ENCODE peak calls at places on chromosomes 6 and 20, in six cellular contexts. G, B, X, U, C and J are unnamed samples.

GRCh38 chr20:54223285-54223684 is 15.4 kb downstream of the PFDN4 start:
- DNase-seq in G (no peak), B (no peak), X (no peak), U (no peak), C (no peak), J (no peak)

GRCh38 chr20:59508729-59509128 is 95.6 kb upstream of the PHACTR3 start:
- DNase-seq in G (no peak), B (no peak), X (no peak), U (no peak), C (no peak), J (no peak)

GRCh38 chr20:38221041-38221589 is 39.4 kb downstream of the KIAA1755 start:
- DNase-seq in G (peak; percentile 84), B (peak; percentile 90), X (peak; percentile 99), U (peak; percentile 59), C (peak; percentile 25), J (peak; percentile 73)

GRCh38 chr6:51466427-51466826 is 621.0 kb downstream of the PKHD1 start:
- DNase-seq in G (no peak), B (peak; percentile 59), X (no peak), U (no peak), C (no peak), J (no peak)

GRCh38 chr6:14665827-14666724 is 548.5 kb downstream of the CD83 start:
- DNase-seq in G (no peak), B (no peak), X (no peak), U (peak; percentile 97), C (no peak), J (no peak)

GRCh38 chr6:4719491-4719890 is 56.7 kb upstream of the CDYL start:
- DNase-seq in G (no peak), B (no peak), X (no peak), U (no peak), C (no peak), J (no peak)

GRCh38 chr6:45923831-45924391 is 91.7 kb downstream of the CLIC5 start:
- DNase-seq in G (no peak), B (no peak), X (no peak), U (peak; percentile 74), C (peak; percentile 24), J (no peak)

GRCh38 chr6:144777249-144777648 is 492.1 kb downstream of the UTRN start:
- DNase-seq in G (no peak), B (no peak), X (no peak), U (no peak), C (no peak), J (no peak)

GRCh38 chr6:29424575-29424974 is 9.8 kb downstream of the OR12D1 start:
- DNase-seq in G (no peak), B (no peak), X (no peak), U (no peak), C (no peak), J (no peak)

GRCh38 chr6:37303891-37304503 is 46.1 kb upstream of the TMEM217 start:
- DNase-seq in G (no peak), B (peak; percentile 20), X (no peak), U (peak; percentile 60), C (peak; percentile 82), J (no peak)
- H3K4me1 ChIP-seq in G (no peaks in the 10 kb centered on the region), B (no peaks in the 10 kb centered on the region), X (no peaks in the 10 kb centered on the region), U (no peaks in the 10 kb centered on the region), C (peaks cover 38% of the 10 kb centered on the region), J (no peaks in the 10 kb centered on the region)

GRCh38 chr20:36825374-36826104 is 50.4 kb upstream of the TLDC2 start:
- DNase-seq in G (no peak), B (peak; percentile 34), X (no peak), U (no peak), C (no peak), J (no peak)

GRCh38 chr20:36823126-36823525 is 49.6 kb upstream of the DSN1 start:
- DNase-seq in G (no peak), B (no peak), X (no peak), U (peak; percentile 28), C (no peak), J (no peak)

GRCh38 chr20:36824142-36824940 is 50.8 kb upstream of the DSN1 start:
- DNase-seq in G (no peak), B (no peak), X (no peak), U (no peak), C (no peak), J (no peak)

GRCh38 chr20:36827541-36828279 is 48.2 kb upstream of the TLDC2 start:
- DNase-seq in G (peak; percentile 73), B (no peak), X (no peak), U (no peak), C (peak; percentile 85), J (no peak)

GRCh38 chr20:36826556-36827244 is 49.2 kb upstream of the TLDC2 start:
- DNase-seq in G (no peak), B (no peak), X (no peak), U (no peak), C (no peak), J (no peak)
- H3K4me1 ChIP-seq in G (peaks cover 7% of the 10 kb centered on the region), B (peaks cover 9% of the 10 kb centered on the region), X (no peaks in the 10 kb centered on the region), U (peaks cover 16% of the 10 kb centered on the region), C (peaks cover 14% of the 10 kb centered on the region), J (no peaks in the 10 kb centered on the region)

GRCh38 chr20:49599746-49600113 is 31.8 kb upstream of the PTGIS start:
- DNase-seq in G (no peak), B (no peak), X (no peak), U (no peak), C (no peak), J (no peak)
- H3K4me1 ChIP-seq in G (no peaks in the 10 kb centered on the region), B (no peaks in the 10 kb centered on the region), X (no peaks in the 10 kb centered on the region), U (peaks cover 5% of the 10 kb centered on the region), C (peaks cover 8% of the 10 kb centered on the region), J (no peaks in the 10 kb centered on the region)

DNA sequence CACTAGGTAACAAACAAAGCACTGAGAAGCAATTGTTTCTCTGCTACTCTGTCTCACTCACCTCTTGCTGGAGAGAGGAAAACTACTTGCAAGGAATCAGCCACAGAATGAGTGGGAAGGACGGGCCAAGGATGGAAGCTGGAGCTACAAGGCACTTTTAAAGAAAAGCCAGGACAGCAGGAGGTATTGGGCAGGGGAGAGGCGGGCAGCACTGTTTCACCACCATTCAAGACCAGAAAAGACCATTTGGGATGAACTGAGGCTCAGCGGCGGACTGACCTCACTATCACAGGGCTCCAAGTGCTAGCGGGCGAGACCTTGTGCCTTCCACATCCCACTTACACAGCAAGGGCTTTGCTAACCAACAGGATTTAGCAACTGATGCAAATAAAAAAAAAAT is 137.4 kb downstream of the IPCEF1 start:
- DNase-seq in G (no peak), B (peak; percentile 30), X (no peak), U (no peak), C (no peak), J (no peak)
- H3K4me1 ChIP-seq in G (no peaks in the 10 kb centered on the region), B (peaks cover 23% of the 10 kb centered on the region), X (peaks cover 4% of the 10 kb centered on the region), U (no peaks in the 10 kb centered on the region), C (no peaks in the 10 kb centered on the region), J (no peaks in the 10 kb centered on the region)

GRCh38 chr20:23289724-23290395 is 60.7 kb upstream of the NXT1 start:
- DNase-seq in G (no peak), B (no peak), X (no peak), U (no peak), C (no peak), J (no peak)
- H3K4me1 ChIP-seq in G (peaks cover 6% of the 10 kb centered on the region), B (peaks cover 9% of the 10 kb centered on the region), X (no peaks in the 10 kb centered on the region), U (no peaks in the 10 kb centered on the region), C (no peaks in the 10 kb centered on the region), J (no peaks in the 10 kb centered on the region)

DNA sequence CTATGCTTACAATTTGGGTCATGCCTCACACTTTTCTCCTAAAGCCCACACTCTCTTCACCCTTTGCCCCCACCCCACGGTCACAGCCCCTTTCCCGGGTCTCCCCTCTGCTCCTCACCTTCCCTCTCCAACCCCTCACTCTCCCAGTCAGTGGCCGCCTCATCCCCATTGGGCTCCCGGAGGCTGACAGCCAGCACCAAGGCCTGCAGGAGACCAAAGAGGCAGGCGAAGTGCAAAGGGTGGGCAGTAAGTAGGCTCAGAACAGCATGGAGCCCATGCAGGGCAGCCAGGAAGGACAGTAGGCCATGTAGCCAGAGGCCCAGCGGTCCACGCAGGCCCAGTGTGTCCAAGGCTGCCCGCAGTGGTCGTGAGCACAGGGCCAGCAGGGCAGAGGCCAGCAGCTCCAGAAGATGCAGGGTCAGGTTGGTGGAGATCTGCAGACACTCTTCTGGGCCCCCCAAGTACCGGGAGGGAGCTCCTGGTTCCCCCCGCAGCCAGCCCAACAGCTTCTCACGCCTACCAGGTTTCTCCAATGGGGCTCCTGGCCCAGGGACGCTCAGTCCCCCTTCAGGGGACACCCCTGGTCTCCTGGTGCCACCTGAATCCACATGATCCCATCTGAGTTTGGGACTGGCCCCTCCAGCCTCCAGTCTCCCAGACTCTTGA is 1.5 kb downstream of the C6orf47 start:
- DNase-seq in G (no peak), B (no peak), X (no peak), U (no peak), C (no peak), J (no peak)
- H3K4me1 ChIP-seq in G (peaks cover 24% of the 10 kb centered on the region), B (peaks cover 27% of the 10 kb centered on the region), X (no peaks in the 10 kb centered on the region), U (peaks cover 22% of the 10 kb centered on the region), C (peaks cover 35% of the 10 kb centered on the region), J (peaks cover 49% of the 10 kb centered on the region)

GRCh38 chr6:135936606-135937005 is 85.1 kb downstream of the PDE7B start:
- DNase-seq in G (no peak), B (no peak), X (no peak), U (peak; percentile 97), C (no peak), J (no peak)

GRCh38 chr6:135937126-135937525 is 85.6 kb downstream of the PDE7B start:
- DNase-seq in G (no peak), B (no peak), X (no peak), U (no peak), C (no peak), J (no peak)

GRCh38 chr6:135940783-135941182 is 89.3 kb downstream of the PDE7B start:
- DNase-seq in G (no peak), B (no peak), X (no peak), U (no peak), C (no peak), J (no peak)

GRCh38 chr6:135939216-135939610 is 87.7 kb downstream of the PDE7B start:
- DNase-seq in G (no peak), B (no peak), X (no peak), U (peak; percentile 36), C (no peak), J (no peak)

DNA sequence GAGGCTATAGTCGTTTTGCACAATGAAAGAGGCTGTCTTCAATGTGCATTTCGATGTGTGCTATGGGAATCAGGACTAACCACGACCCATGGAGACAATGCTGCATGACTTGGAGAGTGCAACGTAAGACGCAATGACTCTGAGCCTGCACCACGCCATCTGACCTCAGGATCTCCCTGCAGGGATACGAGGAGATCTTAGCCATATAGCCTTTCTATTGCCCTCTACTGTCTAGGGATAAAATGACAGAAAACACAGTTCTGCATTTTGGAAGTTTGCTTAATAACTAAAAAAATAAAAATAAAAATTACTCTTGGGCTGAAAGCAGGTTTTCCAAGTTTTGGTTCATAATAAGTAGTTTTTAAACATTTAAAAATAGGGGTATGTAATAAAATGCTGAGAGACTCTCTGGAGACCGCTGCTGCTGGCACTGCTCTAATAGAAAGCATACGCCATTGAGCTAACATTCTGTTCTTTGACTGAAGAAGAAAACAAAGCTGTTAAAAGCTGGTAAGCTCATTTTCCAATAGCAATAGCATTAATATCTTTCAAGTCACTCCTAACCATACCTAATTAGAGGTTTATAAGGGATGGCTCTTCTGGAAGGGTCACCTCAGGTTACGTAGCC is 87.2 kb downstream of the PDE7B start:
- DNase-seq in G (no peak), B (peak; percentile 39), X (no peak), U (peak; percentile 68), C (no peak), J (no peak)
- H3K4me1 ChIP-seq in G (no peaks in the 10 kb centered on the region), B (no peaks in the 10 kb centered on the region), X (no peaks in the 10 kb centered on the region), U (peaks cover 15% of the 10 kb centered on the region), C (no peaks in the 10 kb centered on the region), J (no peaks in the 10 kb centered on the region)